ENCODE peak calls at places on chromosomes 2 and 18, in ten cellular contexts. One of them, this sample, is unnamed.

GRCh38 chr18:32383040-32383819 is 87.5 kb downstream of the GAREM1 start:
- DNase-seq in vagina: no peak
- DNase-seq in cardiac muscle cell: no peak
- DNase-seq in progenitor cell of endocrine pancreas: no peak
- DNase-seq in fibroblast of lung: peak; percentile 94
- DNase-seq in A549: peak; percentile 15
- DNase-seq in WTC11: no peak
- DNase-seq in GM20000: no peak
- DNase-seq in nephron progenitor cell: no peak
- DNase-seq in esophagus muscularis mucosa: no peak
- DNase-seq in this sample: no peak

GRCh38 chr2:10302479-10303173 is at the start of gene HPCAL1:
- DNase-seq in cardiac muscle cell: peak; percentile 92
- DNase-seq in vagina: no peak
- DNase-seq in GM20000: peak; percentile 98
- DNase-seq in esophagus muscularis mucosa: no peak
- DNase-seq in nephron progenitor cell: peak; percentile 93
- DNase-seq in WTC11: peak; percentile 97
- DNase-seq in A549: peak; percentile 92
- DNase-seq in progenitor cell of endocrine pancreas: peak; percentile 88
- DNase-seq in fibroblast of lung: peak; percentile 80
- DNase-seq in this sample: no peak

GRCh38 chr18:14963246-14963645 is 215.3 kb downstream of the ANKRD30B start:
- DNase-seq in progenitor cell of endocrine pancreas: no peak
- DNase-seq in GM20000: no peak
- DNase-seq in cardiac muscle cell: no peak
- DNase-seq in fibroblast of lung: no peak
- DNase-seq in esophagus muscularis mucosa: peak; percentile 80
- DNase-seq in nephron progenitor cell: no peak
- DNase-seq in WTC11: no peak
- DNase-seq in vagina: no peak
- DNase-seq in A549: no peak
- DNase-seq in this sample: no peak

GRCh38 chr2:58649746-58650145 is 408.6 kb upstream of the FANCL start:
- DNase-seq in progenitor cell of endocrine pancreas: no peak
- DNase-seq in esophagus muscularis mucosa: no peak
- DNase-seq in nephron progenitor cell: no peak
- DNase-seq in WTC11: no peak
- DNase-seq in cardiac muscle cell: no peak
- DNase-seq in fibroblast of lung: no peak
- DNase-seq in GM20000: no peak
- DNase-seq in A549: no peak
- DNase-seq in vagina: no peak
- DNase-seq in this sample: no peak

GRCh38 chr2:75087726-75088125 is 111.6 kb downstream of the TACR1 start:
- DNase-seq in WTC11: no peak
- DNase-seq in progenitor cell of endocrine pancreas: no peak
- DNase-seq in fibroblast of lung: no peak
- DNase-seq in esophagus muscularis mucosa: no peak
- DNase-seq in cardiac muscle cell: no peak
- DNase-seq in A549: no peak
- DNase-seq in GM20000: no peak
- DNase-seq in nephron progenitor cell: no peak
- DNase-seq in vagina: no peak
- DNase-seq in this sample: no peak

GRCh38 chr2:118988706-118989105 is 46.7 kb downstream of the MARCO start:
- DNase-seq in fibroblast of lung: no peak
- DNase-seq in GM20000: no peak
- DNase-seq in WTC11: no peak
- DNase-seq in cardiac muscle cell: no peak
- DNase-seq in vagina: no peak
- DNase-seq in nephron progenitor cell: no peak
- DNase-seq in progenitor cell of endocrine pancreas: no peak
- DNase-seq in A549: no peak
- DNase-seq in esophagus muscularis mucosa: no peak
- DNase-seq in this sample: no peak

GRCh38 chr2:45905643-45905969 is 254.1 kb downstream of the PRKCE start:
- DNase-seq in cardiac muscle cell: no peak
- DNase-seq in progenitor cell of endocrine pancreas: no peak
- DNase-seq in vagina: no peak
- DNase-seq in WTC11: no peak
- DNase-seq in fibroblast of lung: no peak
- DNase-seq in esophagus muscularis mucosa: no peak
- DNase-seq in nephron progenitor cell: no peak
- DNase-seq in A549: no peak
- DNase-seq in GM20000: no peak
- DNase-seq in this sample: no peak

GRCh38 chr2:39573276-39573675 is 92.4 kb upstream of the TMEM178A start:
- DNase-seq in esophagus muscularis mucosa: no peak
- DNase-seq in cardiac muscle cell: no peak
- DNase-seq in nephron progenitor cell: no peak
- DNase-seq in A549: no peak
- DNase-seq in progenitor cell of endocrine pancreas: no peak
- DNase-seq in fibroblast of lung: no peak
- DNase-seq in GM20000: no peak
- DNase-seq in vagina: no peak
- DNase-seq in WTC11: no peak
- DNase-seq in this sample: no peak

GRCh38 chr2:170362895-170363582 is 185.1 kb downstream of the MYO3B start:
- DNase-seq in progenitor cell of endocrine pancreas: no peak
- DNase-seq in esophagus muscularis mucosa: no peak
- DNase-seq in A549: no peak
- DNase-seq in nephron progenitor cell: no peak
- DNase-seq in fibroblast of lung: no peak
- DNase-seq in cardiac muscle cell: no peak
- DNase-seq in WTC11: no peak
- DNase-seq in GM20000: no peak
- DNase-seq in vagina: no peak
- DNase-seq in this sample: no peak

GRCh38 chr2:113124181-113124961 is 3.0 kb upstream of the IL1RN start:
- DNase-seq in vagina: peak; percentile 81
- DNase-seq in esophagus muscularis mucosa: peak; percentile 80
- DNase-seq in cardiac muscle cell: no peak
- DNase-seq in A549: no peak
- DNase-seq in WTC11: no peak
- DNase-seq in fibroblast of lung: peak; percentile 25
- DNase-seq in progenitor cell of endocrine pancreas: no peak
- DNase-seq in GM20000: peak; percentile 35
- DNase-seq in nephron progenitor cell: no peak
- DNase-seq in this sample: no peak

GRCh38 chr2:178865537-178865936 is 58.3 kb upstream of the TTN start:
- DNase-seq in vagina: no peak
- DNase-seq in nephron progenitor cell: no peak
- DNase-seq in esophagus muscularis mucosa: no peak
- DNase-seq in cardiac muscle cell: peak; percentile 42
- DNase-seq in A549: no peak
- DNase-seq in WTC11: no peak
- DNase-seq in fibroblast of lung: peak; percentile 68
- DNase-seq in progenitor cell of endocrine pancreas: no peak
- DNase-seq in GM20000: no peak
- DNase-seq in this sample: no peak

GRCh38 chr2:236536727-236537398 is 32.8 kb upstream of the ACKR3 start:
- DNase-seq in GM20000: peak; percentile 37
- DNase-seq in cardiac muscle cell: no peak
- DNase-seq in vagina: no peak
- DNase-seq in esophagus muscularis mucosa: no peak
- DNase-seq in A549: no peak
- DNase-seq in nephron progenitor cell: no peak
- DNase-seq in progenitor cell of endocrine pancreas: no peak
- DNase-seq in WTC11: no peak
- DNase-seq in fibroblast of lung: no peak
- DNase-seq in this sample: no peak

GRCh38 chr2:176110975-176111663 is 4.0 kb downstream of the HOXD11 start:
- DNase-seq in fibroblast of lung: peak; percentile 39
- DNase-seq in A549: peak; percentile 68
- DNase-seq in vagina: no peak
- DNase-seq in esophagus muscularis mucosa: no peak
- DNase-seq in cardiac muscle cell: peak; percentile 75
- DNase-seq in WTC11: peak; percentile 80
- DNase-seq in GM20000: no peak
- DNase-seq in progenitor cell of endocrine pancreas: no peak
- DNase-seq in nephron progenitor cell: peak; percentile 83
- DNase-seq in this sample: no peak

GRCh38 chr2:232200195-232200594 is 178.4 kb upstream of the ALPP start:
- DNase-seq in nephron progenitor cell: no peak
- DNase-seq in GM20000: no peak
- DNase-seq in vagina: no peak
- DNase-seq in A549: no peak
- DNase-seq in fibroblast of lung: no peak
- DNase-seq in WTC11: no peak
- DNase-seq in esophagus muscularis mucosa: no peak
- DNase-seq in cardiac muscle cell: no peak
- DNase-seq in progenitor cell of endocrine pancreas: no peak
- DNase-seq in this sample: no peak
- TF ChIP-seq CTCF in nephron progenitor cell: no peak
- TF ChIP-seq CTCF in GM20000: no peak
- TF ChIP-seq CTCF in vagina: no peak
- TF ChIP-seq CTCF in A549: no peak
- TF ChIP-seq CTCF in fibroblast of lung: no peak
- TF ChIP-seq CTCF in WTC11: no peak
- TF ChIP-seq CTCF in esophagus muscularis mucosa: no peak
- TF ChIP-seq CTCF in cardiac muscle cell: no peak
- TF ChIP-seq CTCF in progenitor cell of endocrine pancreas: no peak
- TF ChIP-seq CTCF in this sample: no peak

GRCh38 chr2:52821631-52822030 is 946.0 kb upstream of the CHAC2 start:
- DNase-seq in nephron progenitor cell: no peak
- DNase-seq in cardiac muscle cell: peak; percentile 14
- DNase-seq in vagina: no peak
- DNase-seq in GM20000: no peak
- DNase-seq in esophagus muscularis mucosa: no peak
- DNase-seq in progenitor cell of endocrine pancreas: no peak
- DNase-seq in A549: no peak
- DNase-seq in WTC11: no peak
- DNase-seq in fibroblast of lung: no peak
- DNase-seq in this sample: no peak
- TF ChIP-seq CTCF in nephron progenitor cell: no peak
- TF ChIP-seq CTCF in cardiac muscle cell: peak; percentile 8
- TF ChIP-seq CTCF in vagina: no peak
- TF ChIP-seq CTCF in GM20000: no peak
- TF ChIP-seq CTCF in esophagus muscularis mucosa: no peak
- TF ChIP-seq CTCF in progenitor cell of endocrine pancreas: peak; percentile 12
- TF ChIP-seq CTCF in A549: no peak
- TF ChIP-seq CTCF in WTC11: no peak
- TF ChIP-seq CTCF in fibroblast of lung: no peak
- TF ChIP-seq CTCF in this sample: no peak

GRCh38 chr2:3463914-3464313 is 55.4 kb downstream of the ADI1 start:
- DNase-seq in fibroblast of lung: no peak
- DNase-seq in vagina: no peak
- DNase-seq in WTC11: no peak
- DNase-seq in esophagus muscularis mucosa: no peak
- DNase-seq in nephron progenitor cell: no peak
- DNase-seq in cardiac muscle cell: no peak
- DNase-seq in A549: no peak
- DNase-seq in progenitor cell of endocrine pancreas: no peak
- DNase-seq in GM20000: no peak
- DNase-seq in this sample: no peak

GRCh38 chr2:3461781-3462492 is 57.4 kb downstream of the ADI1 start:
- DNase-seq in GM20000: peak; percentile 88
- DNase-seq in cardiac muscle cell: peak; percentile 60
- DNase-seq in vagina: no peak
- DNase-seq in esophagus muscularis mucosa: no peak
- DNase-seq in progenitor cell of endocrine pancreas: no peak
- DNase-seq in A549: peak; percentile 60
- DNase-seq in nephron progenitor cell: peak; percentile 37
- DNase-seq in fibroblast of lung: peak; percentile 78
- DNase-seq in WTC11: no peak
- DNase-seq in this sample: no peak

GRCh38 chr2:3463156-3463835 is 56.0 kb downstream of the ADI1 start:
- DNase-seq in vagina: no peak
- DNase-seq in fibroblast of lung: no peak
- DNase-seq in A549: no peak
- DNase-seq in progenitor cell of endocrine pancreas: no peak
- DNase-seq in esophagus muscularis mucosa: no peak
- DNase-seq in WTC11: no peak
- DNase-seq in GM20000: no peak
- DNase-seq in nephron progenitor cell: no peak
- DNase-seq in cardiac muscle cell: no peak
- DNase-seq in this sample: no peak

GRCh38 chr2:3460831-3461544 is 58.3 kb downstream of the ADI1 start:
- DNase-seq in vagina: no peak
- DNase-seq in GM20000: no peak
- DNase-seq in cardiac muscle cell: no peak
- DNase-seq in progenitor cell of endocrine pancreas: no peak
- DNase-seq in esophagus muscularis mucosa: no peak
- DNase-seq in WTC11: no peak
- DNase-seq in nephron progenitor cell: no peak
- DNase-seq in A549: no peak
- DNase-seq in fibroblast of lung: no peak
- DNase-seq in this sample: no peak

GRCh38 chr2:3462493-3463104 is 56.7 kb downstream of the ADI1 start:
- DNase-seq in vagina: no peak
- DNase-seq in cardiac muscle cell: no peak
- DNase-seq in A549: no peak
- DNase-seq in WTC11: no peak
- DNase-seq in fibroblast of lung: no peak
- DNase-seq in progenitor cell of endocrine pancreas: no peak
- DNase-seq in esophagus muscularis mucosa: no peak
- DNase-seq in nephron progenitor cell: no peak
- DNase-seq in GM20000: no peak
- DNase-seq in this sample: no peak
- TF ChIP-seq CTCF in vagina: no peak
- TF ChIP-seq CTCF in cardiac muscle cell: no peak
- TF ChIP-seq CTCF in A549: no peak
- TF ChIP-seq CTCF in WTC11: no peak
- TF ChIP-seq CTCF in fibroblast of lung: no peak
- TF ChIP-seq CTCF in progenitor cell of endocrine pancreas: peak; percentile 4
- TF ChIP-seq CTCF in esophagus muscularis mucosa: no peak
- TF ChIP-seq CTCF in nephron progenitor cell: peak; percentile 26
- TF ChIP-seq CTCF in GM20000: no peak
- TF ChIP-seq CTCF in this sample: no peak

DNA sequence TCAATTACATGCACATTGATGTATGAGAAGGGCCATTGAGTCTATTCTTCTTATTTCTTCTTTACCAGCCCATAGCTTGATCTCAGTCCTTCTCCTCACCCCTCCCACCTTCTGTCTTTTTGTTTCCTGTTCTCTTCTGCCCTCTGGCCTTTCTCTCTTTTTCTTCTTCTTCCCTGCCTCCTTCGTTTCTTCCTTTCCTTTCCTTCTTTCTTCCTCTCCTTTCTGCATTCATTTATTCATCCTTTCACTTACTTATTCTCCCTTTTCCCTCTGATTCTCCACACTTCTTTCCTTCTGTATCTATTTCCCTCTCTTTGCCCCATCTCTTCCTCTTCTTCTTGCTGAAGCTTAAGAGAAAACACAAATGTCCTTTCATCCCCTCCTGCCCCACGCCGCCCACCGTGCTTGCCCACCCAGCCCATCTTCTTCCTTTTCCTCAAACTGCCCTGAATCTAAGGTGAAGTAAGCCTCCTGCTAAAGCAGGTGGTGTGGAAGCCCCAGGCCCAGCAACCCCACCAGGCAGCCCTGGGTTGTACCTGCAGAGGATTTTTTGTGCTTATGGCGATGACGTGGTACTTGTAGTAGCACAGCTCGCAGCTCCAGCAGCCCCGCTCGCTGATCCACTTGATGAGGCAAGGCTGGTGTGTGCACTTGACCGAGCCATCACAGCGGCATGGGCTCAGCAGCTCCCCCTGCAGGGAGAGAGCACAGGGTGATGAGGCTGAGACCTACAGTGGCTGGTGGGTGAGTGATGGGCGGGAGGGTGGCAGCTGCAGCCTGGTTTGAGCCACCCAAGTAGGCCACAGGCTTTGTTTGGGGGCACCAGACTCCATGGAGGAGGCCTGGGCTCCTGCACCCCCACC is 89.0 kb downstream of the MARCHF4 start:
- DNase-seq in progenitor cell of endocrine pancreas: peak; percentile 30
- DNase-seq in cardiac muscle cell: peak; percentile 77
- DNase-seq in WTC11: peak; percentile 93
- DNase-seq in esophagus muscularis mucosa: no peak
- DNase-seq in vagina: no peak
- DNase-seq in nephron progenitor cell: peak; percentile 65
- DNase-seq in A549: peak; percentile 12
- DNase-seq in GM20000: peak; percentile 57
- DNase-seq in fibroblast of lung: no peak
- DNase-seq in this sample: no peak
- TF ChIP-seq CTCF in progenitor cell of endocrine pancreas: peak; percentile 57
- TF ChIP-seq CTCF in cardiac muscle cell: peak; percentile 41
- TF ChIP-seq CTCF in WTC11: peak; percentile 78
- TF ChIP-seq CTCF in esophagus muscularis mucosa: no peak
- TF ChIP-seq CTCF in vagina: no peak
- TF ChIP-seq CTCF in nephron progenitor cell: peak; percentile 42
- TF ChIP-seq CTCF in A549: peak; percentile 10
- TF ChIP-seq CTCF in GM20000: peak; percentile 47
- TF ChIP-seq CTCF in fibroblast of lung: no peak
- TF ChIP-seq CTCF in this sample: no peak